ENCODE peak calls at places on chromosomes 3 and 15, in six cellular contexts. J is tibial nerve, G is endothelial cell, F is lower leg skin, C is endodermal cell, L is colonic mucosa. N is an unnamed sample.

GRCh38 chr3:160826408-160826807 is 70.4 kb downstream of the PPM1L start:
- DNase-seq in L (no peak), G (no peak), J (no peak), C (no peak), F (no peak), N (no peak)

GRCh38 chr15:62075595-62076279 is 9.0 kb downstream of the C2CD4A start:
- DNase-seq in F (no peak), C (no peak), L (no peak), J (no peak), G (no peak), N (no peak)

GRCh38 chr15:41018534-41018933 is 65.3 kb downstream of the CHAC1 start:
- DNase-seq in G (peak; percentile 30), F (no peak), C (no peak), L (peak; percentile 48), J (no peak), N (no peak)

GRCh38 chr15:27707216-27707710 is 391.9 kb downstream of the OCA2 start:
- DNase-seq in G (no peak), J (no peak), L (no peak), F (peak; percentile 39), C (no peak), N (no peak)

GRCh38 chr3:10467904-10468610 is 37.3 kb downstream of the ATP2B2 start:
- DNase-seq in L (no peak), F (no peak), C (no peak), J (no peak), G (no peak), N (no peak)

GRCh38 chr3:193987186-193987585 is 148.8 kb upstream of the HES1 start:
- DNase-seq in J (no peak), G (no peak), C (no peak), F (no peak), L (no peak), N (no peak)

GRCh38 chr15:78308422-78309021 is 9.1 kb upstream of the SKIC8 start:
- DNase-seq in L (peak; percentile 75), C (peak; percentile 97), J (peak; percentile 61), F (peak; percentile 87), G (peak; percentile 91), N (peak; percentile 92)

GRCh38 chr15:81381725-81382124 is 7.7 kb upstream of the TMC3 start:
- DNase-seq in J (no peak), L (no peak), C (peak; percentile 56), G (no peak), F (no peak), N (no peak)

GRCh38 chr15:63851431-63851830 is 17.7 kb upstream of the HERC1 start:
- DNase-seq in G (no peak), J (no peak), L (no peak), F (no peak), C (no peak), N (no peak)

GRCh38 chr15:98160236-98160635 is 199.7 kb downstream of the ARRDC4 start:
- DNase-seq in F (no peak), G (no peak), C (no peak), J (no peak), L (no peak), N (no peak)

GRCh38 chr3:123159926-123160635 is 41.7 kb upstream of the SEC22A start:
- DNase-seq in F (no peak), L (no peak), J (no peak), C (peak; percentile 32), G (no peak), N (no peak)

GRCh38 chr15:92429378-92430066 is 35.8 kb downstream of the ST8SIA2 start:
- DNase-seq in L (no peak), C (peak; percentile 78), F (no peak), J (no peak), G (no peak), N (no peak)

GRCh38 chr3:13558651-13559050 is 9.7 kb downstream of the FBLN2 start:
- DNase-seq in L (no peak), G (no peak), F (no peak), C (no peak), J (no peak), N (no peak)

GRCh38 chr3:40645883-40646282 is 121.1 kb downstream of the ZNF621 start:
- DNase-seq in F (peak; percentile 57), L (no peak), C (no peak), G (no peak), J (peak; percentile 52), N (no peak)

GRCh38 chr15:80186066-80186465 is 33.3 kb downstream of the FAH start:
- DNase-seq in C (no peak), F (peak; percentile 68), J (no peak), G (no peak), L (no peak), N (no peak)

GRCh38 chr15:80185152-80185551 is 32.4 kb downstream of the FAH start:
- DNase-seq in C (no peak), L (no peak), G (no peak), F (peak; percentile 1), J (no peak), N (no peak)

GRCh38 chr15:80182611-80183210 is 29.9 kb downstream of the FAH start:
- DNase-seq in J (no peak), C (no peak), L (no peak), F (peak; percentile 15), G (no peak), N (no peak)

GRCh38 chr15:80183291-80183690 is 30.5 kb downstream of the FAH start:
- DNase-seq in L (no peak), J (no peak), F (peak; percentile 34), C (no peak), G (no peak), N (no peak)

DNA sequence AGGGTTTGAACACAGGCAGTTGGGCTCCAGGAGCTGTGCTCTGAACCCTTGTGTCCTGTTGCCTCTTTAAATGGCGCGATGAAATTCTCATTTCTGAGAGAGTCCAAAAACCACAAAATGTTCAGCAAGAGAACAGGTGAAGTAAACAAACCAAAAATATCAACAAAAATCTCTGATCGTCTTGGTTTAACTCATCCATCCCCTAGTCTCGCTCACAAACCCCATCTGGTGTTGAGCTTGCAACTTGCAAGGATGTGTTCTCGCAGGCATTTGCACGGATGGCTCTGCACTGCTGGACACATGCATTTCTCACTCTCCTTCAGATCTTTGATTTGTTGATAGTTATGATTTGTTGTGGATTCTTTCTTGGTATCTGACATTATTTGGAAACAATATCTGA is 31.1 kb downstream of the FAH start:
- DNase-seq in L (no peak), C (no peak), F (peak; percentile 36), J (no peak), G (peak; percentile 31), N (no peak)
- TF ChIP-seq CTCF in L (no peak), C (peak; percentile 68), F (no peak), J (no peak), G (no peak), N (peak; percentile 27)

GRCh38 chr3:120244834-120245225 is 40.2 kb downstream of the GPR156 start:
- DNase-seq in L (no peak), J (no peak), C (peak; percentile 49), G (no peak), F (no peak), N (no peak)

GRCh38 chr3:120239644-120240043 is 45.4 kb downstream of the GPR156 start:
- DNase-seq in F (no peak), L (no peak), G (no peak), J (no peak), C (peak; percentile 71), N (no peak)
- TF ChIP-seq CTCF in F (no peak), L (no peak), G (no peak), J (no peak), C (no peak), N (no peak)

GRCh38 chr3:155853214-155854146 is 747 bp downstream of the SLC33A1 start:
- DNase-seq in L (peak; percentile 37), J (peak; percentile 7), G (peak; percentile 41), C (peak; percentile 77), F (peak; percentile 90), N (peak; percentile 83)
- TF ChIP-seq CTCF in L (no peak), J (no peak), G (no peak), C (peak; percentile 57), F (no peak), N (no peak)

GRCh38 chr3:143137637-143138036 is 18.1 kb downstream of the CHST2 start:
- DNase-seq in F (no peak), G (no peak), C (no peak), J (no peak), L (no peak), N (no peak)

GRCh38 chr3:143142354-143142753 is 22.8 kb downstream of the CHST2 start:
- DNase-seq in G (no peak), F (no peak), L (no peak), C (no peak), J (no peak), N (no peak)

GRCh38 chr3:143140550-143140949 is 21.0 kb downstream of the CHST2 start:
- DNase-seq in C (no peak), F (no peak), G (no peak), J (no peak), L (no peak), N (no peak)

GRCh38 chr3:143138948-143139347 is 19.4 kb downstream of the CHST2 start:
- DNase-seq in G (no peak), J (no peak), C (no peak), L (no peak), F (no peak), N (no peak)

DNA sequence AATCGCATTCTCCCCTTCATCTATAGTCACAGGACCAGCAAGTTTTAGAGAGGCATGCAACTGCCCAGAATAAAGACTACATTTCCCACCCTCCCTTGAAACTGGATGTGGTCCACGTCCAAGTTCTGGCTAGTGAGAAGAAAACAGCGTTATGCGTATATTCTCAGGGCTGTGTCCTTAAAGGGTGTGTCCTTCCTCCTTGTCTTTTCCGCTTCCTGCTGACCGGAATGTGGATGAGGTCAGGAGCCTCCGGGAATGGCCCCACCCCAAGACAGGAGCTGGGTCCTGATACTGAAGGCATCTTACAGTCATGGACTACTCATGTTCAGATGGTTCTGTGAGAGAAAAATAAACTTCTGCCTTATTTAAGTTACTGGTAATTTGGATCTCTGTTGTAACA is 20.2 kb downstream of the CHST2 start:
- DNase-seq in F (no peak), G (no peak), C (no peak), J (no peak), L (no peak), N (no peak)
- TF ChIP-seq CTCF in F (no peak), G (no peak), C (no peak), J (no peak), L (no peak), N (no peak)

DNA sequence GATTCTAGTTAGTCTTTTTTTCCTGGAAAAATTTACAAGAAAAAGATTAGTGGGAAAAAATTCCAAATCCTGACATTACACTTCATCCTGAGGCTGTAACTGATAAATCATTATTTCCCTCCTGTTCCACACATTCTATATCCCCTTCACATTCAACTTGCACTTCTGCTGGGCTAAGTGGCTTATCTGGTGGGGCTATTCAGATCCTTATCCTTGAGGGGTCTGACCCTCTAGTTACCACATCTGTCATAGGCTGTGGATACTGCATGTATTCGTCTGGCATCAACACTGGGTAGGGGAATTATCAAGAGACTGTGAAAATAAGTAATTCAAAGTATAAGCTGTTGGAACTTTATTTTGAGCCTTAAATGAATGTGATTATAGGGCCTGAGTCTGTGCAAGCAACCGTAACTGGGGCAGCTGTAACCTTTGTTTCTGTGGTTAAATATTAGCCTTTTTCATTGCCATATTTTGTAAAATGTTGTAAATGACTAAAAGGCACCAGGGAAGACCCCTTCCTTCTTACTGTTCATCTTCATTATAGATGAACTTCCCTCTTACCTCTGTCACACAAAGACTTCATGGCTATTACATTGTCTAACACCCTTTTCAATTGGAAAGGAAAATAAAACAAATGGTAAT is 28.0 kb upstream of the TEX9 start:
- DNase-seq in L (no peak), F (no peak), J (no peak), G (no peak), C (no peak), N (no peak)
- TF ChIP-seq CTCF in L (no peak), F (no peak), J (no peak), G (no peak), C (no peak), N (no peak)

GRCh38 chr15:49423021-49423420 is at the start of gene FGF7:
- DNase-seq in G (no peak), F (peak; percentile 81), C (no peak), J (peak; percentile 47), L (no peak), N (no peak)
- TF ChIP-seq CTCF in G (no peak), F (no peak), C (no peak), J (no peak), L (no peak), N (no peak)

N was measured in osteocyte.